ENCODE peak calls at places on chromosomes 7 and 10, in six cellular contexts. C, M, V, T, H and K are unnamed samples.

GRCh38 chr7:148289630-148290029 is 300.9 kb upstream of the C7orf33 start:
- DNase-seq in C (no peak), M (no peak), V (no peak), T (no peak), H (no peak), K (no peak)

GRCh38 chr7:132150711-132151110 is 425.6 kb downstream of the PLXNA4 start:
- DNase-seq in C (no peak), M (no peak), V (no peak), T (no peak), H (no peak), K (no peak)

GRCh38 chr10:102868976-102869289 is 337 bp upstream of the AS3MT start:
- DNase-seq in C (peak; percentile 47), M (no peak), V (no peak), T (no peak), H (no peak), K (no peak)

GRCh38 chr7:124790645-124791044 is 25.1 kb upstream of the GPR37 start:
- DNase-seq in C (no peak), M (no peak), V (no peak), T (no peak), H (no peak), K (no peak)

GRCh38 chr7:144384071-144384470 is 19.4 kb downstream of the NOBOX start:
- DNase-seq in C (no peak), M (no peak), V (no peak), T (peak; percentile 8), H (no peak), K (peak; percentile 78)

GRCh38 chr7:22718911-22719420 is 8.0 kb upstream of the IL6 start:
- DNase-seq in C (no peak), M (no peak), V (no peak), T (no peak), H (no peak), K (no peak)

GRCh38 chr10:6493521-6494451 is 86.3 kb downstream of the PRKCQ start:
- DNase-seq in C (no peak), M (no peak), V (peak; percentile 11), T (no peak), H (no peak), K (no peak)

GRCh38 chr7:155512246-155512887 is 34.0 kb downstream of the CNPY1 start:
- DNase-seq in C (no peak), M (no peak), V (no peak), T (no peak), H (no peak), K (no peak)

GRCh38 chr10:22246680-22247391 is 29.0 kb upstream of the EBLN1 start:
- DNase-seq in C (no peak), M (peak; percentile 95), V (peak; percentile 34), T (peak; percentile 13), H (no peak), K (peak; percentile 35)

GRCh38 chr7:11748884-11749283 is 83.1 kb downstream of the THSD7A start:
- DNase-seq in C (no peak), M (peak; percentile 3), V (no peak), T (no peak), H (no peak), K (peak; percentile 18)

GRCh38 chr10:120538091-120538490 is 81.1 kb downstream of the PLPP4 start:
- DNase-seq in C (no peak), M (no peak), V (no peak), T (no peak), H (no peak), K (no peak)

GRCh38 chr10:14089556-14090297 is 241.0 kb downstream of the FRMD4A start:
- DNase-seq in C (no peak), M (no peak), V (no peak), T (no peak), H (no peak), K (no peak)

GRCh38 chr10:108187396-108188012 is 1023.0 kb upstream of the SORCS1 start:
- DNase-seq in C (no peak), M (peak; percentile 60), V (no peak), T (no peak), H (no peak), K (peak; percentile 20)

GRCh38 chr10:46273506-46274477 is 13.0 kb upstream of the ANTXRL start:
- DNase-seq in C (no peak), M (no peak), V (no peak), T (peak; percentile 20), H (peak; percentile 32), K (no peak)

GRCh38 chr7:137989127-137989526 is 12.8 kb downstream of the CREB3L2 start:
- DNase-seq in C (no peak), M (no peak), V (no peak), T (no peak), H (no peak), K (no peak)

GRCh38 chr10:102246261-102246660 is 929 bp downstream of the GBF1 start:
- DNase-seq in C (no peak), M (no peak), V (peak; percentile 56), T (no peak), H (no peak), K (peak; percentile 48)

GRCh38 chr10:125782055-125782454 is 6.4 kb upstream of the MMP21 start:
- DNase-seq in C (no peak), M (no peak), V (no peak), T (no peak), H (no peak), K (no peak)

GRCh38 chr7:69776611-69777010 is 178.3 kb downstream of the AUTS2 start:
- DNase-seq in C (no peak), M (no peak), V (no peak), T (no peak), H (no peak), K (no peak)

GRCh38 chr7:54331311-54331710 is 210.9 kb upstream of the VSTM2A start:
- DNase-seq in C (no peak), M (no peak), V (no peak), T (no peak), H (no peak), K (no peak)

GRCh38 chr7:148242271-148242801 is 348.2 kb upstream of the C7orf33 start:
- DNase-seq in C (peak; percentile 67), M (peak; percentile 85), V (peak; percentile 16), T (peak; percentile 30), H (peak; percentile 25), K (peak; percentile 83)

DNA sequence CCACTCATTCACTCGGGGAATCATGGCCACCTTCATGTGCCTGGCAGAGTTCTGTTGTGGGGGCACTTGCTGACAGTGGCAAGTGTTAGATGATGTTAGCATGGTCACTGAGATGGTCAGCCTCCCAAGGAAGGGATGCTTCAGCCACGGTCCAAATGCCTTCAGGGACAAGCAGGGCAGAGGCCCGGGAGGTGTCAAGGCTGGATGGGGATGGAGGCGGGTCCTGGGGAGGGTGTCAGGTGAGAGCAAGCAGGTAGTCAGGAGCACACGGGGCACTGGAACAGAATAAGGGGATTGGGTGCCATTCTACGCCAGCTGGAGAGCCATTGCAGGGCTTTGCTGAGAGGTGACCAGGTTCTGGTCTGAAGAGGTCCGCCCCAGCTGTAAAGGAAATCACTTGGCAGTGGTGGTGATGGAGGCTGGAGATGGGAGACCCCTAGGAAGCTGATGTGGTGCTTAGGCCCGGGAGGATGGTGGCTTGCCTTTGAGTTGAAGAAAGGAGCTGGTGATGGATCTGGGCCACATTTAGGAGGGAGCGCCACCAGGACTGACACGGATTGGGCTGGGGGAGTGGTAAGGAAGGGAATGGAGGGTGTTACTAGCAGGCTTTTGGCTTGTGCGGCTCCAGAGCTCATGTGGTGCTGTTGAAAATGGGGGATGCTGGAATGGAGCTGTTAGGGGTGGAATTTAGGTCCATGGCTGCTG is 24.1 kb downstream of the AGAP3 start:
- DNase-seq in C (peak; percentile 50), M (peak; percentile 7), V (no peak), T (no peak), H (no peak), K (no peak)
- H4K20me1 ChIP-seq in C (peaks cover 88% of the 10 kb centered on the region), M (peaks cover 11% of the 10 kb centered on the region), V (peaks cover 73% of the 10 kb centered on the region), T (peaks cover 41% of the 10 kb centered on the region), H (peaks cover 59% of the 10 kb centered on the region), K (peaks cover 58% of the 10 kb centered on the region)

GRCh38 chr10:62008943-62009342 is 107.4 kb downstream of the ARID5B start:
- DNase-seq in C (no peak), M (no peak), V (no peak), T (no peak), H (no peak), K (no peak)

GRCh38 chr10:62005281-62005680 is 103.8 kb downstream of the ARID5B start:
- DNase-seq in C (no peak), M (no peak), V (peak; percentile 49), T (no peak), H (no peak), K (no peak)

GRCh38 chr10:62005687-62006086 is 104.2 kb downstream of the ARID5B start:
- DNase-seq in C (no peak), M (no peak), V (no peak), T (peak; percentile 30), H (no peak), K (no peak)

GRCh38 chr10:62008196-62008595 is 106.7 kb downstream of the ARID5B start:
- DNase-seq in C (no peak), M (no peak), V (no peak), T (peak; percentile 16), H (no peak), K (no peak)

DNA sequence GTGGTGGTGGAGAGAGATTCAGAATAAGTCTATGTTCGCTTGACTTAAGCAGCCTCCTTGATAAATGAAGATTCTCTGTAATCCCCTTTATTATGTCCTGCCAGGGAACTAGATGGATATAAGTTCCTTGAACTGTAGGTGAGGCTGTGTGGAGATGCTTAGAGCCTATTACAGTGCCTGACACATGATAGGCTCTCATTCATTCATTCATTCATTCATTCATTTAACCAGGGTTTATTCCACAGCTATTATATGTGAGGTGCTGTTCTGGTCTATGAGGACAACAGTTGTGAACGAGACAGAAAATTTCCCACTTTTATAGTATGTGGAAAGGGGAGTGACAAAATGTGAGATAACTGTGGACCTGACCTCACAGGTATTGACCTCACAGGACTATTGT is 105.6 kb downstream of the ARID5B start:
- DNase-seq in C (no peak), M (no peak), V (no peak), T (no peak), H (no peak), K (no peak)
- H3K27ac ChIP-seq in C (no peak overlapping the region), M (no peak overlapping the region), V (no peak overlapping the region), T (no peak overlapping the region), H (no peak overlapping the region), K (no peak overlapping the region)

GRCh38 chr10:12489357-12489756 is 140.0 kb downstream of the CAMK1D start:
- DNase-seq in C (no peak), M (no peak), V (no peak), T (no peak), H (no peak), K (peak; percentile 24)
- H4K20me1 ChIP-seq in C (no peaks in the 10 kb centered on the region), M (no peaks in the 10 kb centered on the region), V (no peaks in the 10 kb centered on the region), T (no peaks in the 10 kb centered on the region), H (no peaks in the 10 kb centered on the region), K (no peaks in the 10 kb centered on the region)

GRCh38 chr7:106736123-106736507 is 75.2 kb upstream of the CCDC71L start:
- DNase-seq in C (no peak), M (no peak), V (no peak), T (no peak), H (no peak), K (no peak)
- H3K27ac ChIP-seq in C (peak overlapping the region; percentile 56), M (no peak overlapping the region), V (no peak overlapping the region), T (no peak overlapping the region), H (no peak overlapping the region), K (no peak overlapping the region)

DNA sequence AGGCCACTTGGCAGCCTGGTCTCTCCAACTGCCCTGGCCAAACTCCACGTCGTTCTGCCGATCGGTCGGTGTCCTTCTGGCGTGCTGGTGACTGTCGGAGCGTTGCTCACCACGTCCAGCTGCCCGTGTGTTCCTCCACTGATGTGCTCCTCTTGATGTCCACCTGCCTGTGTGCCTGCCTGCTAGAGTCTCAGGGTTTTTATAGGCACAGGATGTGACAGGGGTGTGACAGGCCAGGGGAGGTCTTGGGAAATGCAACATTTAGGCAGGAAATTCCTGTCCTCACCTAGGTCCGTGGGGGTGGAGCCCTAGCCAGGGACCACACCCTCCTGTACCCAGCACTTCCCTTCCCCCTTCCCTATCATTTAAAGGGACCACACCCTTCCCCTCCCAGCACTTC is 25.2 kb upstream of the CFAP46 start:
- DNase-seq in C (no peak), M (peak; percentile 41), V (no peak), T (no peak), H (no peak), K (no peak)
- H4K20me1 ChIP-seq in C (no peaks in the 10 kb centered on the region), M (no peaks in the 10 kb centered on the region), V (no peaks in the 10 kb centered on the region), T (no peaks in the 10 kb centered on the region), H (no peaks in the 10 kb centered on the region), K (no peaks in the 10 kb centered on the region)